ENCODE peak calls at places on chromosome 18, in ten cellular contexts. A, Z, L, Q, R, E, M, C, X and U are unnamed samples.

GRCh38 chr18:44654555-44654954 is 26.1 kb upstream of the SETBP1 start:
- DNase-seq in A (no peak), Z (no peak), L (no peak), Q (peak), R (no peak), E (no peak), M (no peak), C (no peak), X (no peak), U (no peak)

GRCh38 chr18:23837591-23837990 is 148.3 kb downstream of the LAMA3 start:
- DNase-seq in A (no peak), Z (no peak), L (no peak), Q (no peak), R (no peak), E (no peak), M (no peak), C (no peak), X (no peak), U (no peak)

GRCh38 chr18:30334781-30335180 is 707.8 kb downstream of the DSC3 start:
- DNase-seq in A (no peak), Z (no peak), L (no peak), Q (no peak), R (no peak), E (no peak), M (no peak), C (no peak), X (no peak), U (no peak)

GRCh38 chr18:34909637-34910364 is 131.4 kb upstream of the MAPRE2 start:
- DNase-seq in A (no peak), Z (no peak), L (no peak), Q (no peak), R (no peak), E (no peak), M (peak), C (no peak), X (peak), U (no peak)

GRCh38 chr18:8865934-8866333 is 160.6 kb downstream of the MTCL1 start:
- DNase-seq in A (no peak), Z (no peak), L (no peak), Q (no peak), R (no peak), E (no peak), M (no peak), C (no peak), X (no peak), U (no peak)

GRCh38 chr18:4549164-4549920 is 94.2 kb upstream of the DLGAP1 start:
- DNase-seq in A (no peak), Z (no peak), L (no peak), Q (no peak), R (no peak), E (no peak), M (no peak), C (no peak), X (no peak), U (no peak)

GRCh38 chr18:54060343-54061005 is 164.0 kb downstream of the MBD2 start:
- DNase-seq in A (no peak), Z (no peak), L (no peak), Q (no peak), R (no peak), E (no peak), M (no peak), C (no peak), X (no peak), U (no peak)

GRCh38 chr18:30705943-30706342 is 336.6 kb downstream of the DSC3 start:
- DNase-seq in A (no peak), Z (no peak), L (no peak), Q (no peak), R (no peak), E (no peak), M (no peak), C (no peak), X (no peak), U (no peak)

GRCh38 chr18:73791081-73791480 is 356.6 kb downstream of the FBXO15 start:
- DNase-seq in A (no peak), Z (no peak), L (no peak), Q (no peak), R (no peak), E (no peak), M (no peak), C (no peak), X (no peak), U (no peak)

GRCh38 chr18:42108071-42108470 is 153.0 kb downstream of the PIK3C3 start:
- DNase-seq in A (no peak), Z (no peak), L (no peak), Q (no peak), R (no peak), E (no peak), M (no peak), C (no peak), X (no peak), U (no peak)

GRCh38 chr18:25875574-25875973 is 214.8 kb downstream of the SS18 start:
- DNase-seq in A (no peak), Z (no peak), L (no peak), Q (no peak), R (no peak), E (no peak), M (no peak), C (no peak), X (no peak), U (no peak)

GRCh38 chr18:62420513-62421209 is 95.6 kb downstream of the TNFRSF11A start:
- DNase-seq in A (peak), Z (no peak), L (peak), Q (peak), R (no peak), E (peak), M (no peak), C (peak), X (no peak), U (no peak)

GRCh38 chr18:62425465-62426190 is 97.2 kb upstream of the ZCCHC2 start:
- DNase-seq in A (no peak), Z (no peak), L (peak), Q (peak), R (peak), E (peak), M (peak), C (peak), X (peak), U (peak)

GRCh38 chr18:62418258-62418657 is 93.1 kb downstream of the TNFRSF11A start:
- DNase-seq in A (no peak), Z (no peak), L (peak), Q (no peak), R (no peak), E (no peak), M (no peak), C (no peak), X (no peak), U (no peak)

GRCh38 chr18:62420151-62420512 is 95.0 kb downstream of the TNFRSF11A start:
- DNase-seq in A (no peak), Z (no peak), L (peak), Q (peak), R (no peak), E (no peak), M (no peak), C (peak), X (no peak), U (no peak)
- TF ChIP-seq POLR2A in A (no peak), Z (no peak), L (no peak), Q (no peak), R (no peak), E (no peak), M (no peak), C (no peak), X (no peak), U (no peak)

DNA sequence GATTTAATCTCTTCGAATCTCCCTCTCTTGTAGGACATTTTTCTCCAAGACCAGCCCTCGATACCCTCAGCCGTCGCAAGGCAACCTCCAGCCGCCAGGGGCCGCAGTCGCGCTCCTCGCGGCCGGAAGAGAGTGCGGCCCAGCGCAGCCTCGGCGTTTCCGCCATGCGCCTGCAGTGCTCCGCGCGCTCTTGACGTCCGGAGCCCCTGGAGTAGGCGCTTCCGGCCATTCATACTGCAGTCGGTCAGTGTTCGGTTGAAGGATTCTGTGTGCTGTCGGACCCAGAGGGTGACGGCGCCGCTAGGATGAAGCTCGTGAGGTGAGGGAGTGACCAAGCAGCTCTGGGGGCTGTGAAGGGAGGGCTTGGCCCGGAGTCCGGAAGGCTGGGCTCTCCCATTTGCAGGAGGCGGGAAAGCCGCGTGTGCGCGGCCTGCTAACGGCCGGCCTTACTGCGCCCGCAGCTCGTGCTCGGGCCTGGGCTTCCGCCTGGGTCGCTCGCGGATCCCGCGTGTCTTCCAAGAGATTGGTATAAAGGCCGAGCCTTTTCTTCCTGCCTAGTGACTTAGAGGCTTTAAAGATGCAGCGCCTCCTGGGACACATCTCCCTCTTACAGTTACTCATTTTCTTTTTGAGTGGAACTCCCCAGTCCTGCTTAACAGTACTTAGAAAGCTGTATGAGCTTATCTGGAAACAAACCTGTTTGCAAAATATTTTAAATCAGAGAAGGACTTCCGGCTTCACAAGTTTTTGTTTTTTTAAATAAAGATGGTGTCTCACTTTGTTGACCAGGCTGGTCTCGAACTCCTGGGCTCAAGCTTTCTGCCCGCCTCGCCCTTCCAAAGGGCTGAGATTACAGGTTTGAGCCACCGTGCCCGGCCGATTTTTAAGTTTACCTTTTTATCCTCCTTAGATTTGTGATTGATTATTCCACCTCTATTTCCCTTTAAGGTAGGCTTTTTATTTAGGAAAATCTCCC is at the start of gene SNRPD1:
- DNase-seq in A (peak), Z (peak), L (peak), Q (peak), R (peak), E (peak), M (peak), C (peak), X (peak), U (peak)
- TF ChIP-seq POLR2A in A (peak), Z (peak), L (no peak), Q (peak), R (no peak), E (no peak), M (peak), C (peak), X (peak), U (no peak)

GRCh38 chr18:59006461-59007067 is 133.1 kb upstream of the SEC11C start:
- DNase-seq in A (no peak), Z (no peak), L (no peak), Q (no peak), R (peak), E (no peak), M (no peak), C (no peak), X (no peak), U (no peak)

GRCh38 chr18:59001166-59001565 is 136.5 kb downstream of the ZNF532 start:
- DNase-seq in A (no peak), Z (no peak), L (no peak), Q (no peak), R (no peak), E (no peak), M (no peak), C (no peak), X (no peak), U (no peak)

GRCh38 chr18:59002974-59003594 is 136.6 kb upstream of the SEC11C start:
- DNase-seq in A (no peak), Z (no peak), L (no peak), Q (no peak), R (no peak), E (no peak), M (no peak), C (no peak), X (no peak), U (no peak)

GRCh38 chr18:59008302-59008974 is 131.2 kb upstream of the SEC11C start:
- DNase-seq in A (no peak), Z (no peak), L (no peak), Q (no peak), R (no peak), E (no peak), M (no peak), C (no peak), X (no peak), U (no peak)

DNA sequence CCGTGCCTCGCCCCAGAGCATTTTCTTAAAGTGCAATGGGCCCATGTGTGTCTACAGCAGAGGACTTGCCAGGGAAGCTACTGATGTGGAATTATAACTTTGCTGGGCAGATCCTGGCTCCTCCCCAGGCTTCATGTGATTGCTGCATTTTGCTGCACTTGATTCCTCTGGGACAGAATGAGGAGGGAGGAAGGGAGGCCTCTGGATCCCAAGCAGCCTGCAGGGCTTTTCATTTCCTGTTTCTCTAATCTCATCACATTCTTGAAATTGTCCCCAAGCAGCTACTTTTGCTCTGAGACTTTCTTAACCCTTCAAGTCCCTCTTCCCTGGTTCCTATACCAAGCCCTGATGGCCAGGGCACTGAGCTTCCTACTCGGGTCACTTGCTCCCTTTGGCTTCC is 134.4 kb upstream of the SEC11C start:
- DNase-seq in A (no peak), Z (no peak), L (no peak), Q (peak), R (peak), E (no peak), M (no peak), C (no peak), X (peak), U (peak)
- TF ChIP-seq POLR2A in A (no peak), Z (no peak), L (no peak), Q (no peak), R (no peak), E (no peak), M (no peak), C (no peak), X (no peak), U (no peak)

DNA sequence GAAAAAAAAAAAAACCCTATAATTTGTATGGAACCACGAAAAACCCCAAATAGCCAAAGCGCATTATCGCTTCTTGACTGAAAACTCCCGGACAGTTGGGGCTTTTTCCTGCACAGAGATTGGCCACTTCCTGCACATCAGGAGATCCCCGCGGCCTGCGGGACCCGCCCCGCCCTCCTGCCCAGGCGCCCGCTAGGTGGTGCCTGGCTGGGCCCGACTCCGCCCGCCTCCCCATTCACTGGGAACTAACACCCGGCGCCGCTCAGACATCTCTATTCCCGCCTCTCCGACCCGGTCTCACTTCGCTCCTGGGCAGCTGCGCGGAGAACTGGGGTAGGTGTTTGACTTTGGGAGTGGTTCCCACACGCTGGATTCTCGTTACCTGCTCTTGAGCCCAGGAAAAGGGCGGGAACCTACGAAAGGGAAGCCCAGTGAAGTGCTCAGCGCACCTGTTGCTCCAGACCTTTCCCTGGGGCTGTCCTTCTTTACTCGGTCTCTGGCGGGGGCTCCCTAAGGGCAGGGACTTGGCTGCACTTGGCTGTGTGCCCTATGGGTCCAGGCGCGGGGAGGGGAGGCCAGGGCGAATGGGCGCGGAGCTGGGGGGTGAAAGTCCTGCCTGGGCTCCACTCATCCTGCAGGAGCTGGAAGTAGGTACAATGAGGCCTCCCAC is at the start of gene HMSD:
- DNase-seq in A (peak), Z (peak), L (peak), Q (peak), R (peak), E (peak), M (no peak), C (peak), X (no peak), U (no peak)
- TF ChIP-seq POLR2A in A (peak), Z (no peak), L (no peak), Q (no peak), R (no peak), E (no peak), M (no peak), C (no peak), X (no peak), U (no peak)

GRCh38 chr18:76385681-76385975 is 109.4 kb downstream of the ZNF516 start:
- DNase-seq in A (no peak), Z (no peak), L (no peak), Q (no peak), R (no peak), E (peak), M (no peak), C (no peak), X (no peak), U (no peak)

GRCh38 chr18:76386071-76386470 is 109.0 kb downstream of the ZNF516 start:
- DNase-seq in A (no peak), Z (no peak), L (no peak), Q (no peak), R (no peak), E (peak), M (no peak), C (no peak), X (no peak), U (no peak)

GRCh38 chr18:76388261-76388660 is 106.8 kb downstream of the ZNF516 start:
- DNase-seq in A (no peak), Z (no peak), L (no peak), Q (no peak), R (no peak), E (peak), M (no peak), C (no peak), X (no peak), U (no peak)

GRCh38 chr18:76387608-76388007 is 107.4 kb downstream of the ZNF516 start:
- DNase-seq in A (no peak), Z (no peak), L (no peak), Q (no peak), R (no peak), E (peak), M (no peak), C (no peak), X (no peak), U (no peak)

DNA sequence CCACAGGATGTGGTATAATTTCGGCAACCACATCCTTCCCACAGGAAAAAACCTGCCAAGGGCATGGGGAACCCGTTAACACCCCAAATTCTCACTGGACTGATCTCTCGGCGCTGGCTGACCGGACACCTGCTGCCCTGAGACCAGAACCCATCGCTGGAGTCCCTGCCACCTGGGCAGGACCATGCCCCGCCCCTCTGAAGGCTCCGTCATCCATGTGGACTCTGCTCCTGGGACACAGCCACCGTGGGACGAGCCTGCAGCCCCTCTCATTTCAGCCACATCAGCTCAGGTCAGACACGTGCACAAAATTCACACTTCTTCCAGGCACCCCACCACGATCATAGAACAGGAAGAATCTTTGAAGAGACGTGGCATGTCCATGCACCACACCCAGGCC is 108.2 kb downstream of the ZNF516 start:
- DNase-seq in A (no peak), Z (no peak), L (no peak), Q (no peak), R (no peak), E (peak), M (no peak), C (no peak), X (no peak), U (no peak)
- TF ChIP-seq POLR2A in A (no peak), Z (no peak), L (no peak), Q (no peak), R (no peak), E (no peak), M (no peak), C (no peak), X (no peak), U (no peak)

DNA sequence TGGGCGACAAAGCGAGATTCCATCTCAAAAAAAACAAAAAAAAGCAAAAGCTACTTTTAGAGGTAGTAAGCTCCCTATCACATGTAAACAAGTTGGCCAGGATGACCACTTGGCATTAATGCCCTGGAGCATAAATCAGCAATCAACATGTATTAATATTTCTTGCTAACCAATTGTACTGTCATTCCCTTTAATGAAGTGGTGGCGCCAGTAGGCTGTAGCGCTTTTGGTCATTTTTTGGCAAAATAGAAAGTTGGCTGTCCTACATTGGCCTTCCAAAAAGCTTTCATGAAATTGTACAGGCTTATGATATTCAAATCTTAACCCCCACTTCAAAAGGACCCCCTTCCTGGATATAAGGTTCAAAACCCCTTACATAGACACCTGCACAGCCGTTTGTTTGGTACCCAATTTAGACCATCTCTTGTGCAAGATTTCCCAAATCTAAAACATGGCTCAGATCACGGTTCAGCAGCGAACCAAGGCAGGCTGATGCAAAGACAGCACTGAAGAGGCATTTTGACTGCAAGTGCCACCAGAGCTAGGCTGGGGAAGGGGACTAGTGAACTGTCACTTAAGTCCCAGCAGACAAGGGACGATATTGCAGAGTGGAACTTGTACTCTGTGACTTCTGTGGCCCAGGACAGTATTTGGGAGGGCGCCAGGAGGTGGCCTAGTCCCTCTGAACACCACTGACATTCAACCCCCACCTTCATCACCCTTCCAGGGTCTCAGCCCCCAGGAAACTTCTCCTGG is 31.9 kb downstream of the SMAD7 start:
- DNase-seq in A (no peak), Z (no peak), L (peak), Q (no peak), R (no peak), E (no peak), M (no peak), C (no peak), X (no peak), U (no peak)
- TF ChIP-seq POLR2A in A (no peak), Z (no peak), L (no peak), Q (no peak), R (no peak), E (no peak), M (no peak), C (no peak), X (no peak), U (no peak)